ENCODE peak calls at places on chromosomes 2 and 18, in four cellular contexts. W is HCT116, R is upper lobe of left lung, Z is Panc1. S is an unnamed sample. For H3K4me1, the result is how much of the 10 kb centered on the place peaks cover.

GRCh38 chr2:42967959-42968674 is 175.7 kb upstream of the HAAO start:
- DNase-seq in W (no peak), R (no peak), Z (no peak), S (peak)

GRCh38 chr2:15665067-15665942 is 73.6 kb downstream of the DDX1 start:
- DNase-seq in W (no peak), R (no peak), Z (no peak), S (no peak)

GRCh38 chr2:135225781-135226180 is 173.7 kb downstream of the RAB3GAP1 start:
- DNase-seq in W (no peak), R (no peak), Z (no peak), S (no peak)

GRCh38 chr2:222568866-222569265 is 87.0 kb downstream of the FARSB start:
- DNase-seq in W (no peak), R (no peak), Z (no peak), S (no peak)

GRCh38 chr18:59751186-59751585 is 54.0 kb upstream of the CCBE1 start:
- DNase-seq in W (no peak), R (no peak), Z (no peak), S (no peak)

GRCh38 chr2:57333221-57333620 is 713.4 kb upstream of the VRK2 start:
- DNase-seq in W (no peak), R (no peak), Z (no peak), S (no peak)

GRCh38 chr2:118089015-118089800 is 937 bp downstream of the INSIG2 start:
- DNase-seq in W (no peak), R (no peak), Z (no peak), S (no peak)

GRCh38 chr2:5803547-5803946 is 111.4 kb downstream of the SOX11 start:
- DNase-seq in W (no peak), R (no peak), Z (no peak), S (no peak)

GRCh38 chr2:18404141-18404540 is 156.3 kb downstream of the RDH14 start:
- DNase-seq in W (no peak), R (no peak), Z (no peak), S (no peak)

GRCh38 chr2:149507933-149508332 is 79.6 kb downstream of the MMADHC start:
- DNase-seq in W (no peak), R (no peak), Z (no peak), S (no peak)

GRCh38 chr2:174764281-174765063 is at the start of gene CHRNA1:
- DNase-seq in W (no peak), R (no peak), Z (no peak), S (no peak)

GRCh38 chr2:217599906-217600305 is 402.9 kb downstream of the TNS1 start:
- DNase-seq in W (no peak), R (no peak), Z (no peak), S (no peak)

GRCh38 chr18:48152549-48152948 is 222.1 kb upstream of the SMAD2 start:
- DNase-seq in W (no peak), R (no peak), Z (no peak), S (no peak)

GRCh38 chr18:48151421-48152095 is 221.1 kb upstream of the SMAD2 start:
- DNase-seq in W (no peak), R (no peak), Z (no peak), S (no peak)

GRCh38 chr18:48155856-48156255 is 225.4 kb upstream of the SMAD2 start:
- DNase-seq in W (no peak), R (no peak), Z (no peak), S (no peak)

GRCh38 chr18:48157956-48158355 is 227.5 kb upstream of the SMAD2 start:
- DNase-seq in W (no peak), R (no peak), Z (no peak), S (no peak)

GRCh38 chr18:48153641-48154481 is 223.4 kb upstream of the SMAD2 start:
- DNase-seq in W (no peak), R (no peak), Z (no peak), S (no peak)
- H3K4me1 ChIP-seq in W (under half), R (under half), Z (under half), S (under half)

GRCh38 chr2:241148891-241149674 is at the start of gene PASK:
- DNase-seq in W (peak), R (peak), Z (peak), S (peak)
- TF ChIP-seq POLR2AphosphoS5 in W (peak), R (no peak), Z (no peak), S (peak)

DNA sequence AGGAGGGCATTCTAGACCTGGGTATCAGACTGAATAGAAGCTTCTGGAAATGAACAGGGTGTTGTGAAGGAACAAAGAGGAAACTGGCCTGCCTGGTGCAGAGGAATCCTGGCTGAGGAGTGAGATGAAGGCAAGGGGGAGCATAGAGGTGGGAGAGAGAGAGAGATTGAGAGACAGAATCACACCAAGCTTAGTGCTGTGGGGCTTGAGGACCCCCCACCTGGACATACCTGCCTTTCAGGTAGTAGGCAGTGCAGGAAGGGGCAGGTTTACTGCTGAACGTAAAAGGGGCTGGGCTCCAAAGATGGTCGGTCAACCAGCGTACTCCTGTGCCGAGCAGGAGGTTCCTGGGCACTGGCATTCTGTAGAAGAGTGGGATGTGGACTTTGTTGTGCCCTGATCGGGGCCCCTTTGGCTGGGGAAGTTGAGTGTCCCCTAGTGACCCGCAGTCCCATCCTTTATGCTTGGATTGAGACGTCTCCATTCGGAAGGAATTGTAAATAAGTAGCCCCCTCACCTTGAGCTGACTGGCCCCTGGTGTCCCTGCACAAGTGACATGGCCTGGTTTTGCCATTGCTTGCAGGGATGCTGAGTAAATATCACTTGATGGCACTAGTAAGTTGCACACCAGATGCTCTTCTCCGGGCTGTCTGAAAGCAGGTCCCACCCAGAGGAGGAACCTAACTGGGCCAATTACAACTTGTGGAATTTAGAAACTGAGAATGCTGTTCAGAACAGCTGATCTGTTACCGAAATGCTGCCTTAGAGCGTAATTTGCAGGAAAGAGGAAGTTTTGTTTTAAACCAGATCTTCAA is 1.4 kb downstream of the UBE2F start:
- DNase-seq in W (no peak), R (no peak), Z (no peak), S (peak)
- TF ChIP-seq CTCF in W (no peak), R (no peak), Z (no peak), S (no peak)

DNA sequence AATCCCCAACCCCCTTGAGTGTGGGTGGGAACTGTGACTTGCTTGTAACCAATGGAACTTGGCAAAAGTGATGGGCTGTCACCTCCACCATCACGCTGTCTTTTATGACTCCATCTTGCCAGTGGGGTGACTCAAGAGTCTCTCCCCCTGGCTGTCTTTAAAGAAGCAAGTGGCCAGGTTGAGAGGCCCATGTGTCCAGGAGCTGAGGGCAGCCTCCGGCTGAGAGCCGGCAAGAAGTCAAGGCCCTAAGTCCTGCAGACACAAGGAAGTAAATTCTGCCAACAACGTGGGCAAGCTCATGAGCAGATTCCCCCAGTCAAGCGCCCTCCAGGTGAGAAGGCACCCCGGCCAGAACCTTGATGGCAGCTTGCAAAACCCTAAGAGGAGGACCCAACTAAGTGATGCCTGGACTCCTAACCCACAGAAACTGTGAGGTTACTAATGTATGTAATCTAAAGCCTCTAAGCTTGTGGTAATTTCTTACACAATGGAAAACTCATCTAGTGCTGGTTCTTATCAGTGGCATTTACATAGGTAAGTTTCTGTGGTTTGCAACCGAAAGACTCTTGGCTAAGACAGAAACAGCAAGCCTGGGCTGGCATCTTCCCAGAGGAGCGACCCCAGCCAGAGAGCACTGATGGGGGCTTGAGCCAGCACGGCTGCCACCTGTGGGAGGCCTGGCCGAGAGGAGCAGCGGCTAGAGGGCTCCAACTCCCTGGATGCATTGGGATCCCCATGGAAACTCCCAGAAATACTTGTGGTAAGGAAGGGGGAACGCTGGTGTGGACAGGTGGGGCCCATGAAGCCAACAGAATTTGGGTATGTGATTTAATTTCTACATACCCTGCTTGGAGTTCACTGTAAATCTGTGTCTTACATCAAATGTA is 49.3 kb downstream of the CIB4 start:
- DNase-seq in W (no peak), R (peak), Z (no peak), S (peak)
- H3K4me1 ChIP-seq in W (under half), R (under half), Z (under half), S (under half)

GRCh38 chr18:34710430-34711386 is 610 bp downstream of the DTNA start:
- DNase-seq in W (no peak), R (no peak), Z (no peak), S (no peak)
- TF ChIP-seq POLR2AphosphoS5 in W (no peak), R (no peak), Z (no peak), S (no peak)

GRCh38 chr18:47777626-47778025 is 152.8 kb downstream of the SMAD2 start:
- DNase-seq in W (no peak), R (no peak), Z (no peak), S (no peak)

GRCh38 chr18:47772374-47773248 is 157.8 kb downstream of the SMAD2 start:
- DNase-seq in W (peak), R (peak), Z (peak), S (peak)

GRCh38 chr18:47773931-47774330 is 156.5 kb downstream of the SMAD2 start:
- DNase-seq in W (no peak), R (no peak), Z (no peak), S (no peak)

GRCh38 chr18:47779381-47779780 is 151.1 kb downstream of the SMAD2 start:
- DNase-seq in W (no peak), R (no peak), Z (no peak), S (no peak)

DNA sequence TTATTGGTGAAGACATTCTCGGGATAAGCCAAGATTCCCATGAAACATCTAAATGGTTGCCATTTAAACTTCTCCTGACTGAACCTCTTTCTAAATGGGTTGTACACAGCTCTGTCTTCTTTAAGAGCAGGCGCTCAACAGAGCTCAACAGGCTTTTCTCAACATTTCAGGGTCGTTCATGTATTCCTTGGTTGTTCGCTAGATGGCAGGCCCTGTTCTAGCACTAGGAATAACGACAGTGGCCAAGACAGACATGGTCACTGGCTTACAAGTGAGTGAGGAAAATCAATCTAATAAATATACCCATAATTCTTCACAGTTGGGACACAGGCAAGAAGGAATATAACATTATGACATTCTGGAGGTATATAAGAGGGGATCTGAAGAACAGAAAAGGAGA is 154.5 kb downstream of the SMAD2 start:
- DNase-seq in W (no peak), R (no peak), Z (no peak), S (no peak)
- TF ChIP-seq CTCF in W (no peak), R (no peak), Z (peak), S (no peak)

DNA sequence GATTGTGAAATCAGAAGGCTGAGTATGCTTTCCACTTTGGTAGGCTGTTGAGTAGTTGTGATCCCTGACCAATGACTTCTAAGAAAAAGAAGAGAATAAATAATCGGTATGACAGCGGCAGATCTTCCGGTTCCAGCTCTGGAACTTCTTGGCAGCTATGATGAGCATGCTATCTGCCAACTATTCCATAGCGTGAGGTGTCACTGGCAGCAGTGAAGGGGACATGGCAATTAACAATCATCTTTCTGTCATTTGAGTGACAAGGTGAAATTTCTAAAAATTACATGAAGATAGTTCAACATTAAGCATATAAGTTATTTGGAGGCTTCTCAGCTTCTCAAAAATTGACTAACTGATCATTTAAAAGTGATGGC is 140.1 kb upstream of the NETO1 start:
- DNase-seq in W (no peak), R (no peak), Z (no peak), S (no peak)
- H3K4me1 ChIP-seq in W (under half), R (under half), Z (under half), S (under half)

DNA sequence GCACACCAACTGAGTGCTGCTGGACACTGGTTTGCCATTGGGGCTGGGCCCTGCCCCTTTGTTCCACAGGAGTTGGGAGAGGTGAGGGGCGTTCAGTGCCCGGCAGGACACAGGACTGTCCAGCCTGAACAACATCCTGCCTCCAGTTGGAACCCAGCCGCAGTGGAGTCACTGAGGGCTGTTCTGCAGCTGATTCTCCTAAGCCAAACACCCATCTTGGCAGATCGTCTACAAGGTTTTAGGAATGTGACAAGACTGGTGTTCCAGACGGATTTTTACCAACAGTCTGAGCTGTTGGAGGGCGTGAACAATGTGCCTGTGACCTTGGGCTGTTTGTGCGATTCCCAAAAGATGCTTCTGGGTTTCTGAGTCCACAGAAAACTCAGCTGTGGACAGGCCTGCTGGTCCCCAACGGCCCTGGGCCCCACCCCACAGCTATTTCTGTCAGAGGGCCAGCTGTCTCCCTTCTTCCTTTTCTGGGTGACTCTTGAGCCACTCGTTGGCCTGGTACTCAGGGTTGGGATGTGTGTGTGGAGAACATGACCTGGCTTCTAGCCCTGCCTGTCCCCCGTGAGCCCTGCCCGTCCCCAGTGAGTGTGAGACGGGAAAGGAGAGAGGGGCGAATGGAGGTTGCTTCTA is 5.7 kb downstream of the LRRFIP1 start:
- DNase-seq in W (no peak), R (no peak), Z (no peak), S (no peak)
- TF ChIP-seq POLR2AphosphoS5 in W (no peak), R (peak), Z (no peak), S (no peak)

S was measured in spleen.